ENCODE peak calls at places on chromosomes 13 and 19, in four cellular contexts. S, C, I and N are unnamed samples.

GRCh38 chr13:48954086-48954485 is 21.6 kb upstream of the FNDC3A start:
- DNase-seq in S (peak), C (no peak), I (no peak), N (peak)

GRCh38 chr19:14686411-14686810 is 3.4 kb upstream of the ZNF333 start:
- DNase-seq in S (no peak), C (no peak), I (no peak), N (peak)

GRCh38 chr19:54114340-54114826 is 1.1 kb downstream of the TFPT start:
- DNase-seq in S (no peak), C (no peak), I (peak), N (peak)

GRCh38 chr13:77033717-77034302 is 6.9 kb upstream of the FBXL3 start:
- DNase-seq in S (no peak), C (no peak), I (no peak), N (peak)

GRCh38 chr19:10725415-10725814 is 7.5 kb downstream of the DNM2 start:
- DNase-seq in S (no peak), C (no peak), I (no peak), N (no peak)

GRCh38 chr13:112954488-112955270 is 14.3 kb upstream of the MCF2L start:
- DNase-seq in S (no peak), C (no peak), I (peak), N (no peak)

GRCh38 chr19:4877753-4878490 is 10.5 kb upstream of the PLIN3 start:
- DNase-seq in S (no peak), C (no peak), I (peak), N (no peak)

GRCh38 chr19:49362048-49362925 is at the start of gene TEAD2:
- DNase-seq in S (no peak), C (no peak), I (peak), N (peak)

GRCh38 chr13:112711528-112712265 is 21.9 kb downstream of the ATP11A start:
- DNase-seq in S (peak), C (peak), I (peak), N (peak)

GRCh38 chr13:107937841-107938240 is 277.5 kb downstream of the LIG4 start:
- DNase-seq in S (no peak), C (no peak), I (no peak), N (no peak)

GRCh38 chr13:40813662-40814454 is 24.4 kb downstream of the SLC25A15 start:
- DNase-seq in S (no peak), C (no peak), I (no peak), N (peak)

GRCh38 chr13:26881154-26881553 is 120.6 kb upstream of the GPR12 start:
- DNase-seq in S (no peak), C (no peak), I (no peak), N (peak)
- H3K4me3 ChIP-seq in S (no peak), C (no peak), I (no peak), N (no peak)

GRCh38 chr19:19663292-19664120 is at the start of gene ATP13A1:
- DNase-seq in S (peak), C (peak), I (peak), N (peak)
- TF ChIP-seq CTCF in S (no peak), C (no peak), I (no peak), N (peak)

GRCh38 chr19:47489072-47489914 is 5.3 kb upstream of the KPTN start:
- DNase-seq in S (no peak), C (no peak), I (no peak), N (no peak)

GRCh38 chr19:47490031-47490430 is 6.0 kb upstream of the KPTN start:
- DNase-seq in S (no peak), C (no peak), I (no peak), N (no peak)

GRCh38 chr19:47492137-47492533 is 8.1 kb upstream of the KPTN start:
- DNase-seq in S (no peak), C (no peak), I (no peak), N (no peak)

GRCh38 chr19:47491358-47492136 is 7.5 kb upstream of the KPTN start:
- DNase-seq in S (no peak), C (no peak), I (no peak), N (no peak)

GRCh38 chr19:47490847-47491246 is 6.8 kb upstream of the KPTN start:
- DNase-seq in S (no peak), C (no peak), I (no peak), N (no peak)
- H3K4me3 ChIP-seq in S (no peak), C (no peak), I (no peak), N (no peak)

DNA sequence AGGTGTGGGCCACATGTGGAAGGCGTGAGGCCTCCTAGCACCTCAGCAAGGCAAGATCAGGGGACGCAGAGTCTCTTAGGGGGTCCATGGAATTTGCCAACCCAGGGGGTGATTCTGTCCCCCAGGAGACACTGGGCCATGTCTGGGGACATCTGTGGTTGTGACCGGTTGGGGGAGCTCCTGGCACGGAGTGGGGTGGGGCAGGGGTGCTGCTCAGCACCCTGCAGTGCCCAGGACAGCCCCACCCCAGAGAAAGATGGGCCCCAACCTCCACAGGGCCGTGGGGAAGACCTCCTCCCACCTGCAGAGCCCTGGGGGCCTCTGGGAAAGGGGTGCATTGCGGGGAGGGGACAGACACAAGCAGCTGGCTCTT is 4.0 kb downstream of the MKNK2 start:
- DNase-seq in S (no peak), C (no peak), I (no peak), N (no peak)
- TF ChIP-seq CTCF in S (no peak), C (no peak), I (no peak), N (no peak)

GRCh38 chr19:2290441-2291184 is 8.6 kb upstream of the PEAK3 start:
- DNase-seq in S (no peak), C (no peak), I (no peak), N (no peak)
- H3K4me3 ChIP-seq in S (no peak), C (peak), I (peak), N (no peak)

GRCh38 chr19:44576843-44577565 is 36.4 kb upstream of the IGSF23 start:
- DNase-seq in S (no peak), C (no peak), I (peak), N (peak)
- TF ChIP-seq CTCF in S (peak), C (peak), I (peak), N (peak)

GRCh38 chr19:55451163-55451521 is 8.0 kb upstream of the SHISA7 start:
- DNase-seq in S (no peak), C (no peak), I (no peak), N (no peak)

GRCh38 chr19:55454787-55455243 is 6.6 kb downstream of the ISOC2 start:
- DNase-seq in S (no peak), C (no peak), I (no peak), N (no peak)

GRCh38 chr19:55451522-55452380 is 8.7 kb upstream of the SHISA7 start:
- DNase-seq in S (no peak), C (no peak), I (no peak), N (no peak)

GRCh38 chr19:55453861-55454260 is 7.6 kb downstream of the ISOC2 start:
- DNase-seq in S (no peak), C (no peak), I (no peak), N (no peak)

DNA sequence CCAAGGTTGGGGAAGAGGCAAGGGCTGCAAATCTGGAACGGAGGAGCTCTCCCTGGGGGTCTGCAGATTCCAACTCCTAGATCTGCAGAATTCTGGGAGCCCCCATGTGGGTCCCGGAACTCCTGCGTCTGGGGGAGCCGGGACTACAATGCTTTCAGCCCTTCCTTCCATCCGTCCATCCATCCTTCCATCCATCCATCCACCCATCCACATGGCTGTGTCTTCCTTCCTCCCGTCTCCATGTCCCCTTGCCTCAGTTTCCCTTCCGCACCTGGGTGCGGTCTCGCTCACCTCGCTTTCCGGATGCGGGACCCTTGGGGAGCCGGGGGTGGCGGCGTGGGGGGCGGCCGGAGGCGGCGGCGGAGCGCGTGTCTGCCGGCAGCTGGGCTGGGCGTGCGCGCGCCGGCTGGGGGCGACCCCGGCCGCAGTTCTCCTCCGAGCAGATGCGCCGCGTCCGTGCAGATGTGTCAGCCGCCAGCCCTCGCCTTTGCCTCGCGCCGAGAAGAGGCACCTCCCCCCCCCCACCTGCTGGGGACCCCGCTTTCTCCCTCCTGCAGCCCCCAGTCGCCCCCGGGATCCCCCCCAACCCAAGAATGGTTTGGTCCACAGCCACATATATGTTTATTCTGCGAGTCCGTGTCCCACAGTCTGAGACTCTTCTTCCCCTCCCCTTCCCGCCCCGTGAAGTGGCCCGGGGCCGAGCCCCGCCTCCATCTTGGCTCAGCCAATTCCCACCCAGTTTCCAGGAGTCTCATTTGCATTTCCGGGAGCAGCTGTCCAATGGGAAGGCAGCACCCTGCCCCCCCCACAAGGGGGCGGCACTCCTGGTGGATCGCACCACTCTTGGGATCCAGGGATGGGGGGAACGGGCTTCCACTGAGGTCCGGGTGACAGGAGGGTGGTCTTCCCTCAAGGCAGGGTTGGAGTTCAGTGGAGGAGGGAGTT is 8.8 kb downstream of the ISOC2 start:
- DNase-seq in S (no peak), C (peak), I (peak), N (peak)
- H3K4me3 ChIP-seq in S (no peak), C (no peak), I (peak), N (no peak)